ENCODE peak calls at places on chromosomes 4 and X, in eight cellular contexts. One of them, this sample, is unnamed.

GRCh38 chr4:47002593-47002992 is 9.2 kb upstream of the GABRA4 start:
- DNase-seq in T-helper 9 cell: no peak
- DNase-seq in trophoblast cell: peak; percentile 26
- DNase-seq in stimulated activated effector memory CD8-positive, alpha-beta T cell treated with anti-CD3 and anti-CD28 coated beads, Interleukin-12 subunit alpha, Interleukin-12 subunit beta, amount 100 ng/mL, for 72 hours: no peak
- DNase-seq in ovary: no peak
- DNase-seq in RPMI7951: no peak
- DNase-seq in EH: peak; percentile 2
- DNase-seq in Peyer's patch: no peak
- DNase-seq in this sample: no peak

GRCh38 chr4:48698029-48698901 is 81.8 kb downstream of the FRYL start:
- DNase-seq in T-helper 9 cell: no peak
- DNase-seq in trophoblast cell: peak; percentile 94
- DNase-seq in stimulated activated effector memory CD8-positive, alpha-beta T cell treated with anti-CD3 and anti-CD28 coated beads, Interleukin-12 subunit alpha, Interleukin-12 subunit beta, amount 100 ng/mL, for 72 hours: no peak
- DNase-seq in ovary: peak; percentile 51
- DNase-seq in RPMI7951: peak; percentile 81
- DNase-seq in EH: peak; percentile 88
- DNase-seq in Peyer's patch: peak; percentile 75
- DNase-seq in this sample: no peak

GRCh38 chr4:146382194-146382593 is 139.5 kb downstream of the SLC10A7 start:
- DNase-seq in T-helper 9 cell: no peak
- DNase-seq in trophoblast cell: no peak
- DNase-seq in stimulated activated effector memory CD8-positive, alpha-beta T cell treated with anti-CD3 and anti-CD28 coated beads, Interleukin-12 subunit alpha, Interleukin-12 subunit beta, amount 100 ng/mL, for 72 hours: no peak
- DNase-seq in ovary: no peak
- DNase-seq in RPMI7951: no peak
- DNase-seq in EH: no peak
- DNase-seq in Peyer's patch: no peak
- DNase-seq in this sample: no peak

GRCh38 chrX:132041016-132041415 is 17.9 kb downstream of the STK26 start:
- DNase-seq in T-helper 9 cell: no peak
- DNase-seq in trophoblast cell: peak; percentile 38
- DNase-seq in stimulated activated effector memory CD8-positive, alpha-beta T cell treated with anti-CD3 and anti-CD28 coated beads, Interleukin-12 subunit alpha, Interleukin-12 subunit beta, amount 100 ng/mL, for 72 hours: no peak
- DNase-seq in ovary: no peak
- DNase-seq in RPMI7951: peak; percentile 28
- DNase-seq in EH: no peak
- DNase-seq in Peyer's patch: no peak
- DNase-seq in this sample: no peak

GRCh38 chrX:5681159-5681558 is 547.5 kb downstream of the NLGN4X start:
- DNase-seq in T-helper 9 cell: no peak
- DNase-seq in trophoblast cell: peak; percentile 4
- DNase-seq in stimulated activated effector memory CD8-positive, alpha-beta T cell treated with anti-CD3 and anti-CD28 coated beads, Interleukin-12 subunit alpha, Interleukin-12 subunit beta, amount 100 ng/mL, for 72 hours: no peak
- DNase-seq in ovary: no peak
- DNase-seq in RPMI7951: peak; percentile 50
- DNase-seq in EH: no peak
- DNase-seq in Peyer's patch: no peak
- DNase-seq in this sample: no peak

GRCh38 chr4:169254546-169254983 is 16.2 kb downstream of the SH3RF1 start:
- DNase-seq in T-helper 9 cell: no peak
- DNase-seq in trophoblast cell: no peak
- DNase-seq in stimulated activated effector memory CD8-positive, alpha-beta T cell treated with anti-CD3 and anti-CD28 coated beads, Interleukin-12 subunit alpha, Interleukin-12 subunit beta, amount 100 ng/mL, for 72 hours: no peak
- DNase-seq in ovary: peak; percentile 40
- DNase-seq in RPMI7951: peak; percentile 81
- DNase-seq in EH: peak; percentile 91
- DNase-seq in Peyer's patch: no peak
- DNase-seq in this sample: no peak

GRCh38 chrX:2829066-2829430 is 318 bp downstream of the GYG2 start:
- DNase-seq in T-helper 9 cell: no peak
- DNase-seq in trophoblast cell: no peak
- DNase-seq in stimulated activated effector memory CD8-positive, alpha-beta T cell treated with anti-CD3 and anti-CD28 coated beads, Interleukin-12 subunit alpha, Interleukin-12 subunit beta, amount 100 ng/mL, for 72 hours: no peak
- DNase-seq in ovary: no peak
- DNase-seq in RPMI7951: no peak
- DNase-seq in EH: no peak
- DNase-seq in Peyer's patch: no peak
- DNase-seq in this sample: no peak

GRCh38 chr4:179867300-179867878 is 2375.8 kb upstream of the TENM3 start:
- DNase-seq in T-helper 9 cell: no peak
- DNase-seq in trophoblast cell: peak; percentile 78
- DNase-seq in stimulated activated effector memory CD8-positive, alpha-beta T cell treated with anti-CD3 and anti-CD28 coated beads, Interleukin-12 subunit alpha, Interleukin-12 subunit beta, amount 100 ng/mL, for 72 hours: no peak
- DNase-seq in ovary: no peak
- DNase-seq in RPMI7951: peak; percentile 2
- DNase-seq in EH: no peak
- DNase-seq in Peyer's patch: peak; percentile 68
- DNase-seq in this sample: no peak

GRCh38 chr4:100093091-100093866 is 97.0 kb downstream of the DDIT4L start:
- DNase-seq in T-helper 9 cell: peak; percentile 72
- DNase-seq in trophoblast cell: peak; percentile 86
- DNase-seq in stimulated activated effector memory CD8-positive, alpha-beta T cell treated with anti-CD3 and anti-CD28 coated beads, Interleukin-12 subunit alpha, Interleukin-12 subunit beta, amount 100 ng/mL, for 72 hours: peak; percentile 56
- DNase-seq in ovary: peak; percentile 69
- DNase-seq in RPMI7951: peak; percentile 68
- DNase-seq in EH: peak; percentile 90
- DNase-seq in Peyer's patch: peak; percentile 87
- DNase-seq in this sample: no peak

GRCh38 chrX:19650996-19651395 is 135.7 kb upstream of the MAP3K15 start:
- DNase-seq in T-helper 9 cell: no peak
- DNase-seq in trophoblast cell: no peak
- DNase-seq in stimulated activated effector memory CD8-positive, alpha-beta T cell treated with anti-CD3 and anti-CD28 coated beads, Interleukin-12 subunit alpha, Interleukin-12 subunit beta, amount 100 ng/mL, for 72 hours: no peak
- DNase-seq in ovary: no peak
- DNase-seq in RPMI7951: no peak
- DNase-seq in EH: no peak
- DNase-seq in Peyer's patch: no peak
- DNase-seq in this sample: no peak

GRCh38 chr4:23779839-23780238 is 110.0 kb downstream of the PPARGC1A start:
- DNase-seq in T-helper 9 cell: no peak
- DNase-seq in trophoblast cell: no peak
- DNase-seq in stimulated activated effector memory CD8-positive, alpha-beta T cell treated with anti-CD3 and anti-CD28 coated beads, Interleukin-12 subunit alpha, Interleukin-12 subunit beta, amount 100 ng/mL, for 72 hours: no peak
- DNase-seq in ovary: no peak
- DNase-seq in RPMI7951: no peak
- DNase-seq in EH: no peak
- DNase-seq in Peyer's patch: no peak
- DNase-seq in this sample: no peak

GRCh38 chr4:184317234-184317918 is 99.7 kb upstream of the ENPP6 start:
- DNase-seq in T-helper 9 cell: no peak
- DNase-seq in trophoblast cell: no peak
- DNase-seq in stimulated activated effector memory CD8-positive, alpha-beta T cell treated with anti-CD3 and anti-CD28 coated beads, Interleukin-12 subunit alpha, Interleukin-12 subunit beta, amount 100 ng/mL, for 72 hours: no peak
- DNase-seq in ovary: no peak
- DNase-seq in RPMI7951: peak; percentile 19
- DNase-seq in EH: no peak
- DNase-seq in Peyer's patch: no peak
- DNase-seq in this sample: peak; percentile 31

GRCh38 chrX:21725498-21725897 is 32.4 kb downstream of the SMPX start:
- DNase-seq in T-helper 9 cell: no peak
- DNase-seq in trophoblast cell: peak; percentile 57
- DNase-seq in stimulated activated effector memory CD8-positive, alpha-beta T cell treated with anti-CD3 and anti-CD28 coated beads, Interleukin-12 subunit alpha, Interleukin-12 subunit beta, amount 100 ng/mL, for 72 hours: no peak
- DNase-seq in ovary: no peak
- DNase-seq in RPMI7951: peak; percentile 2
- DNase-seq in EH: peak; percentile 49
- DNase-seq in Peyer's patch: no peak
- DNase-seq in this sample: no peak

GRCh38 chr4:40531636-40532023 is 98.0 kb downstream of the RBM47 start:
- DNase-seq in T-helper 9 cell: no peak
- DNase-seq in trophoblast cell: no peak
- DNase-seq in stimulated activated effector memory CD8-positive, alpha-beta T cell treated with anti-CD3 and anti-CD28 coated beads, Interleukin-12 subunit alpha, Interleukin-12 subunit beta, amount 100 ng/mL, for 72 hours: no peak
- DNase-seq in ovary: no peak
- DNase-seq in RPMI7951: no peak
- DNase-seq in EH: no peak
- DNase-seq in Peyer's patch: no peak
- DNase-seq in this sample: no peak

GRCh38 chr4:993111-994029 is at the start of gene SLC26A1:
- DNase-seq in T-helper 9 cell: no peak
- DNase-seq in trophoblast cell: peak; percentile 59
- DNase-seq in stimulated activated effector memory CD8-positive, alpha-beta T cell treated with anti-CD3 and anti-CD28 coated beads, Interleukin-12 subunit alpha, Interleukin-12 subunit beta, amount 100 ng/mL, for 72 hours: no peak
- DNase-seq in ovary: no peak
- DNase-seq in RPMI7951: no peak
- DNase-seq in EH: no peak
- DNase-seq in Peyer's patch: peak; percentile 72
- DNase-seq in this sample: no peak

GRCh38 chrX:34381241-34381640 is 249.1 kb upstream of the FAM47A start:
- DNase-seq in T-helper 9 cell: no peak
- DNase-seq in trophoblast cell: peak; percentile 15
- DNase-seq in stimulated activated effector memory CD8-positive, alpha-beta T cell treated with anti-CD3 and anti-CD28 coated beads, Interleukin-12 subunit alpha, Interleukin-12 subunit beta, amount 100 ng/mL, for 72 hours: no peak
- DNase-seq in ovary: no peak
- DNase-seq in RPMI7951: no peak
- DNase-seq in EH: peak; percentile 72
- DNase-seq in Peyer's patch: no peak
- DNase-seq in this sample: no peak

GRCh38 chrX:16202943-16203342 is 35.7 kb downstream of the MAGEB17 start:
- DNase-seq in T-helper 9 cell: no peak
- DNase-seq in trophoblast cell: no peak
- DNase-seq in stimulated activated effector memory CD8-positive, alpha-beta T cell treated with anti-CD3 and anti-CD28 coated beads, Interleukin-12 subunit alpha, Interleukin-12 subunit beta, amount 100 ng/mL, for 72 hours: no peak
- DNase-seq in ovary: no peak
- DNase-seq in RPMI7951: no peak
- DNase-seq in EH: no peak
- DNase-seq in Peyer's patch: no peak
- DNase-seq in this sample: no peak

GRCh38 chr4:99885063-99885664 is 9.1 kb downstream of the LAMTOR3 start:
- DNase-seq in T-helper 9 cell: no peak
- DNase-seq in trophoblast cell: peak; percentile 57
- DNase-seq in stimulated activated effector memory CD8-positive, alpha-beta T cell treated with anti-CD3 and anti-CD28 coated beads, Interleukin-12 subunit alpha, Interleukin-12 subunit beta, amount 100 ng/mL, for 72 hours: no peak
- DNase-seq in ovary: no peak
- DNase-seq in RPMI7951: peak; percentile 42
- DNase-seq in EH: peak; percentile 53
- DNase-seq in Peyer's patch: no peak
- DNase-seq in this sample: no peak

GRCh38 chr4:127586922-127587571 is 45.7 kb upstream of the INTU start:
- DNase-seq in T-helper 9 cell: no peak
- DNase-seq in trophoblast cell: peak; percentile 64
- DNase-seq in stimulated activated effector memory CD8-positive, alpha-beta T cell treated with anti-CD3 and anti-CD28 coated beads, Interleukin-12 subunit alpha, Interleukin-12 subunit beta, amount 100 ng/mL, for 72 hours: no peak
- DNase-seq in ovary: no peak
- DNase-seq in RPMI7951: peak; percentile 35
- DNase-seq in EH: peak; percentile 26
- DNase-seq in Peyer's patch: no peak
- DNase-seq in this sample: no peak

GRCh38 chrX:11702420-11702819 is 36.7 kb upstream of the ARHGAP6 start:
- DNase-seq in T-helper 9 cell: no peak
- DNase-seq in trophoblast cell: no peak
- DNase-seq in stimulated activated effector memory CD8-positive, alpha-beta T cell treated with anti-CD3 and anti-CD28 coated beads, Interleukin-12 subunit alpha, Interleukin-12 subunit beta, amount 100 ng/mL, for 72 hours: no peak
- DNase-seq in ovary: no peak
- DNase-seq in RPMI7951: no peak
- DNase-seq in EH: no peak
- DNase-seq in Peyer's patch: no peak
- DNase-seq in this sample: no peak

GRCh38 chr4:3628868-3629175 is 96.6 kb upstream of the LRPAP1 start:
- DNase-seq in T-helper 9 cell: no peak
- DNase-seq in trophoblast cell: no peak
- DNase-seq in stimulated activated effector memory CD8-positive, alpha-beta T cell treated with anti-CD3 and anti-CD28 coated beads, Interleukin-12 subunit alpha, Interleukin-12 subunit beta, amount 100 ng/mL, for 72 hours: no peak
- DNase-seq in ovary: no peak
- DNase-seq in RPMI7951: no peak
- DNase-seq in EH: no peak
- DNase-seq in Peyer's patch: no peak
- DNase-seq in this sample: no peak

GRCh38 chr4:5865896-5866599 is 26.8 kb downstream of the CRMP1 start:
- DNase-seq in T-helper 9 cell: no peak
- DNase-seq in trophoblast cell: no peak
- DNase-seq in stimulated activated effector memory CD8-positive, alpha-beta T cell treated with anti-CD3 and anti-CD28 coated beads, Interleukin-12 subunit alpha, Interleukin-12 subunit beta, amount 100 ng/mL, for 72 hours: no peak
- DNase-seq in ovary: no peak
- DNase-seq in RPMI7951: no peak
- DNase-seq in EH: no peak
- DNase-seq in Peyer's patch: no peak
- DNase-seq in this sample: no peak

GRCh38 chr4:40251366-40251765 is 54.5 kb downstream of the RHOH start:
- DNase-seq in T-helper 9 cell: no peak
- DNase-seq in trophoblast cell: no peak
- DNase-seq in stimulated activated effector memory CD8-positive, alpha-beta T cell treated with anti-CD3 and anti-CD28 coated beads, Interleukin-12 subunit alpha, Interleukin-12 subunit beta, amount 100 ng/mL, for 72 hours: no peak
- DNase-seq in ovary: no peak
- DNase-seq in RPMI7951: peak; percentile 46
- DNase-seq in EH: peak; percentile 11
- DNase-seq in Peyer's patch: no peak
- DNase-seq in this sample: no peak

GRCh38 chrX:129779747-129780146 is at the start of gene SASH3:
- DNase-seq in T-helper 9 cell: peak; percentile 52
- DNase-seq in trophoblast cell: peak; percentile 7
- DNase-seq in stimulated activated effector memory CD8-positive, alpha-beta T cell treated with anti-CD3 and anti-CD28 coated beads, Interleukin-12 subunit alpha, Interleukin-12 subunit beta, amount 100 ng/mL, for 72 hours: no peak
- DNase-seq in ovary: no peak
- DNase-seq in RPMI7951: no peak
- DNase-seq in EH: no peak
- DNase-seq in Peyer's patch: peak; percentile 92
- DNase-seq in this sample: no peak

GRCh38 chr4:94758141-94758699 is 465 bp downstream of the BMPR1B start:
- DNase-seq in T-helper 9 cell: no peak
- DNase-seq in trophoblast cell: peak; percentile 47
- DNase-seq in stimulated activated effector memory CD8-positive, alpha-beta T cell treated with anti-CD3 and anti-CD28 coated beads, Interleukin-12 subunit alpha, Interleukin-12 subunit beta, amount 100 ng/mL, for 72 hours: no peak
- DNase-seq in ovary: peak; percentile 69
- DNase-seq in RPMI7951: no peak
- DNase-seq in EH: peak; percentile 6
- DNase-seq in Peyer's patch: no peak
- DNase-seq in this sample: no peak

GRCh38 chr4:74230902-74231499 is 73.1 kb downstream of the MTHFD2L start:
- DNase-seq in T-helper 9 cell: no peak
- DNase-seq in trophoblast cell: peak; percentile 63
- DNase-seq in stimulated activated effector memory CD8-positive, alpha-beta T cell treated with anti-CD3 and anti-CD28 coated beads, Interleukin-12 subunit alpha, Interleukin-12 subunit beta, amount 100 ng/mL, for 72 hours: no peak
- DNase-seq in ovary: no peak
- DNase-seq in RPMI7951: peak; percentile 88
- DNase-seq in EH: peak; percentile 94
- DNase-seq in Peyer's patch: no peak
- DNase-seq in this sample: no peak

This sample was measured in esophagus muscularis mucosa.